ENCODE peak calls at places on chromosomes 5 and 9, in four cellular contexts. One of them, this sample, is unnamed. For H3K4me1, the result is how much of the 10 kb centered on the place peaks cover.

GRCh38 chr9:77648458-77649108 is 461 bp upstream of the GNA14 start:
- DNase-seq in right lobe of liver: peak
- DNase-seq in IMR-90: no peak
- DNase-seq in heart left ventricle: peak
- DNase-seq in this sample: peak

GRCh38 chr5:38113456-38113855 is 144.9 kb upstream of the EGFLAM start:
- DNase-seq in right lobe of liver: no peak
- DNase-seq in heart left ventricle: no peak
- DNase-seq in IMR-90: no peak
- DNase-seq in this sample: no peak

GRCh38 chr9:112241491-112241890 is 66.4 kb upstream of the SUSD1 start:
- DNase-seq in heart left ventricle: no peak
- DNase-seq in right lobe of liver: no peak
- DNase-seq in IMR-90: peak
- DNase-seq in this sample: no peak

GRCh38 chr5:100157066-100157465 is 378.1 kb upstream of the FAM174A start:
- DNase-seq in IMR-90: no peak
- DNase-seq in heart left ventricle: no peak
- DNase-seq in right lobe of liver: no peak
- DNase-seq in this sample: no peak

GRCh38 chr9:93126825-93127368 is 7.2 kb downstream of the NINJ1 start:
- DNase-seq in right lobe of liver: peak
- DNase-seq in heart left ventricle: no peak
- DNase-seq in IMR-90: no peak
- DNase-seq in this sample: peak

GRCh38 chr9:129930743-129931142 is 95.5 kb downstream of the USP20 start:
- DNase-seq in right lobe of liver: no peak
- DNase-seq in IMR-90: no peak
- DNase-seq in heart left ventricle: no peak
- DNase-seq in this sample: no peak

GRCh38 chr5:38598994-38599611 is 42.7 kb upstream of the LIFR start:
- DNase-seq in right lobe of liver: no peak
- DNase-seq in IMR-90: peak
- DNase-seq in heart left ventricle: no peak
- DNase-seq in this sample: no peak

GRCh38 chr5:20555034-20555433 is 567.0 kb upstream of the CDH18 start:
- DNase-seq in heart left ventricle: no peak
- DNase-seq in IMR-90: no peak
- DNase-seq in right lobe of liver: no peak
- DNase-seq in this sample: no peak

GRCh38 chr9:125655074-125655633 is 51.9 kb downstream of the MAPKAP1 start:
- DNase-seq in right lobe of liver: no peak
- DNase-seq in heart left ventricle: no peak
- DNase-seq in IMR-90: no peak
- DNase-seq in this sample: no peak

GRCh38 chr5:122972877-122973276 is 63.6 kb downstream of the PPIC start:
- DNase-seq in right lobe of liver: no peak
- DNase-seq in heart left ventricle: no peak
- DNase-seq in IMR-90: peak
- DNase-seq in this sample: no peak

GRCh38 chr9:121651295-121652036 is at the start of gene DAB2IP:
- DNase-seq in right lobe of liver: peak
- DNase-seq in heart left ventricle: peak
- DNase-seq in IMR-90: peak
- DNase-seq in this sample: peak

GRCh38 chr9:100104314-100104713 is 5.3 kb downstream of the INVS start:
- DNase-seq in heart left ventricle: no peak
- DNase-seq in IMR-90: peak
- DNase-seq in right lobe of liver: no peak
- DNase-seq in this sample: no peak

GRCh38 chr9:2336055-2336454 is 285.5 kb upstream of the VLDLR start:
- DNase-seq in right lobe of liver: no peak
- DNase-seq in heart left ventricle: no peak
- DNase-seq in IMR-90: peak
- DNase-seq in this sample: no peak

GRCh38 chr5:116585227-116585626 is 10.6 kb upstream of the SEMA6A start:
- DNase-seq in heart left ventricle: no peak
- DNase-seq in IMR-90: no peak
- DNase-seq in right lobe of liver: no peak
- DNase-seq in this sample: no peak

GRCh38 chr5:93512799-93513198 is 68.2 kb downstream of the NR2F1-AS1 start:
- DNase-seq in heart left ventricle: no peak
- DNase-seq in right lobe of liver: no peak
- DNase-seq in IMR-90: peak
- DNase-seq in this sample: no peak

GRCh38 chr5:169956756-169957155 is 23.5 kb downstream of the INSYN2B start:
- DNase-seq in right lobe of liver: no peak
- DNase-seq in IMR-90: peak
- DNase-seq in heart left ventricle: no peak
- DNase-seq in this sample: no peak

GRCh38 chr5:116428966-116429365 is 145.7 kb downstream of the SEMA6A start:
- DNase-seq in heart left ventricle: no peak
- DNase-seq in right lobe of liver: no peak
- DNase-seq in IMR-90: no peak
- DNase-seq in this sample: no peak

GRCh38 chr9:6822696-6823095 is 64.9 kb downstream of the KDM4C start:
- DNase-seq in heart left ventricle: no peak
- DNase-seq in IMR-90: no peak
- DNase-seq in right lobe of liver: no peak
- DNase-seq in this sample: no peak

GRCh38 chr5:123997354-123998215 is 485.6 kb downstream of the CSNK1G3 start:
- DNase-seq in right lobe of liver: no peak
- DNase-seq in heart left ventricle: no peak
- DNase-seq in IMR-90: peak
- DNase-seq in this sample: no peak

GRCh38 chr9:114551750-114552685 is 35.6 kb upstream of the ATP6V1G1 start:
- DNase-seq in heart left ventricle: peak
- DNase-seq in right lobe of liver: no peak
- DNase-seq in IMR-90: peak
- DNase-seq in this sample: peak

GRCh38 chr9:35905912-35906679 is at the start of gene HRCT1:
- DNase-seq in IMR-90: peak
- DNase-seq in right lobe of liver: peak
- DNase-seq in heart left ventricle: peak
- DNase-seq in this sample: peak

GRCh38 chr5:94900006-94900505 is 281.6 kb downstream of the SLF1 start:
- DNase-seq in heart left ventricle: no peak
- DNase-seq in IMR-90: no peak
- DNase-seq in right lobe of liver: no peak
- DNase-seq in this sample: no peak

GRCh38 chr9:80885894-80886293 is 803.5 kb downstream of the TLE1 start:
- DNase-seq in right lobe of liver: no peak
- DNase-seq in IMR-90: no peak
- DNase-seq in heart left ventricle: peak
- DNase-seq in this sample: no peak

GRCh38 chr5:145237843-145238242 is 597.3 kb downstream of the PRELID2 start:
- DNase-seq in heart left ventricle: no peak
- DNase-seq in IMR-90: peak
- DNase-seq in right lobe of liver: no peak
- DNase-seq in this sample: no peak

GRCh38 chr5:74934949-74935751 is 69.0 kb upstream of the FAM169A start:
- DNase-seq in IMR-90: peak
- DNase-seq in heart left ventricle: no peak
- DNase-seq in right lobe of liver: no peak
- DNase-seq in this sample: no peak

GRCh38 chr5:6495433-6496206 is 47.0 kb downstream of the UBE2QL1 start:
- DNase-seq in heart left ventricle: no peak
- DNase-seq in right lobe of liver: peak
- DNase-seq in IMR-90: no peak
- DNase-seq in this sample: no peak

GRCh38 chr5:119476341-119476740 is 24.0 kb downstream of the HSD17B4 start:
- DNase-seq in IMR-90: no peak
- DNase-seq in heart left ventricle: no peak
- DNase-seq in right lobe of liver: no peak
- DNase-seq in this sample: no peak

GRCh38 chr5:35010676-35011075 is 37.1 kb downstream of the AGXT2 start:
- DNase-seq in heart left ventricle: no peak
- DNase-seq in IMR-90: no peak
- DNase-seq in right lobe of liver: no peak
- DNase-seq in this sample: no peak

GRCh38 chr5:149438711-149439132 is 59.6 kb upstream of the IL17B start:
- DNase-seq in heart left ventricle: no peak
- DNase-seq in IMR-90: peak
- DNase-seq in right lobe of liver: no peak
- DNase-seq in this sample: no peak

GRCh38 chr5:101894985-101895384 is 401.1 kb downstream of the SLCO4C1 start:
- DNase-seq in heart left ventricle: no peak
- DNase-seq in IMR-90: no peak
- DNase-seq in right lobe of liver: no peak
- DNase-seq in this sample: no peak

GRCh38 chr5:101897914-101898313 is 398.2 kb downstream of the SLCO4C1 start:
- DNase-seq in right lobe of liver: no peak
- DNase-seq in heart left ventricle: no peak
- DNase-seq in IMR-90: no peak
- DNase-seq in this sample: no peak
- TF ChIP-seq POLR2A in right lobe of liver: no peak
- TF ChIP-seq POLR2A in heart left ventricle: no peak
- TF ChIP-seq POLR2A in IMR-90: no peak
- TF ChIP-seq POLR2A in this sample: no peak

GRCh38 chr9:23039402-23039801 is 592.8 kb downstream of the DMRTA1 start:
- DNase-seq in right lobe of liver: no peak
- DNase-seq in heart left ventricle: no peak
- DNase-seq in IMR-90: no peak
- DNase-seq in this sample: no peak

GRCh38 chr9:23041466-23041865 is 594.8 kb downstream of the DMRTA1 start:
- DNase-seq in IMR-90: no peak
- DNase-seq in right lobe of liver: no peak
- DNase-seq in heart left ventricle: no peak
- DNase-seq in this sample: no peak

GRCh38 chr9:23050548-23050947 is 603.9 kb downstream of the DMRTA1 start:
- DNase-seq in IMR-90: no peak
- DNase-seq in right lobe of liver: no peak
- DNase-seq in heart left ventricle: no peak
- DNase-seq in this sample: no peak

GRCh38 chr9:23044549-23044948 is 597.9 kb downstream of the DMRTA1 start:
- DNase-seq in heart left ventricle: no peak
- DNase-seq in right lobe of liver: no peak
- DNase-seq in IMR-90: peak
- DNase-seq in this sample: no peak
- H3K27ac ChIP-seq in heart left ventricle: no peak
- H3K27ac ChIP-seq in right lobe of liver: no peak
- H3K27ac ChIP-seq in IMR-90: no peak
- H3K27ac ChIP-seq in this sample: no peak

DNA sequence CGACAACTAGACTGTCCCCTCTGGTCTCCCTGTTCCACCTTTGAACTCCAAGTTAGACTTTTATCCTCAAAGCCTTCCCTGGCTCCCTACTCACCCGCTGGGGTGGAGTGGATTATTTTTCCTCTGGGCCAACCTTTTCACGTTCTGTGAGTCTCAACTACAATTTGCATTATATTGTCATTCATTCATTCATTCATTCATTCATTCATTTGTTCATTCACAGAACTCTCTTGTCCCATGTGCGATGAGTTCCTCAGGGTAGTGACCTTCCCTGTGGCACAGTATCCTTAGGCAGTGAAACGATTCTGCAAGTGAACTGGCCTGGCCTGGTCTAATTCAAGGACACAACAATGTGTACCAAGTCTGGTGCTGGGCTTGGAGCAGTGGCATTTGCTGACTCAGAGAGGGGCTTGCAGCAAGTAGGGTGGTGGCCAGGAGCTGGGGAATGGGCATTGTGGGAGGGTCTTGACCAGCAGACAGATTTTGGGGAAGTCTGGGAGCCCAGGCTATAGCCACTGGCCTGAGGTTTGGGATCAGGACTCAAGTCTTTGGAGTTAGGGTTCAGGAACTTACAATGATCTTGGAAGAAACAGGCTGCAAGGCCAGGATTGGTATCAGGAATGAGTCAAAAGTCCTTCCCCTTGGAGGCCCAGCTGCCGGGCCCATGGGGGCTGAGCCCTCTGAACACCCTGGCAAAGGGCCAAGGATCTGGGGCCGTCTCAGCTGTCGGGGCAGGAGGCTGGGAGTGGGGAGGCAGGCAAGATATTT is 37.2 kb upstream of the COL15A1 start:
- DNase-seq in right lobe of liver: no peak
- DNase-seq in IMR-90: peak
- DNase-seq in heart left ventricle: peak
- DNase-seq in this sample: peak
- H3K4me1 ChIP-seq in right lobe of liver: under half
- H3K4me1 ChIP-seq in IMR-90: under half
- H3K4me1 ChIP-seq in heart left ventricle: under half
- H3K4me1 ChIP-seq in this sample: under half

GRCh38 chr5:1494780-1495524 is 28.8 kb downstream of the LPCAT1 start:
- DNase-seq in right lobe of liver: peak
- DNase-seq in heart left ventricle: no peak
- DNase-seq in IMR-90: no peak
- DNase-seq in this sample: no peak
- TF ChIP-seq POLR2A in right lobe of liver: no peak
- TF ChIP-seq POLR2A in heart left ventricle: no peak
- TF ChIP-seq POLR2A in IMR-90: no peak
- TF ChIP-seq POLR2A in this sample: no peak

DNA sequence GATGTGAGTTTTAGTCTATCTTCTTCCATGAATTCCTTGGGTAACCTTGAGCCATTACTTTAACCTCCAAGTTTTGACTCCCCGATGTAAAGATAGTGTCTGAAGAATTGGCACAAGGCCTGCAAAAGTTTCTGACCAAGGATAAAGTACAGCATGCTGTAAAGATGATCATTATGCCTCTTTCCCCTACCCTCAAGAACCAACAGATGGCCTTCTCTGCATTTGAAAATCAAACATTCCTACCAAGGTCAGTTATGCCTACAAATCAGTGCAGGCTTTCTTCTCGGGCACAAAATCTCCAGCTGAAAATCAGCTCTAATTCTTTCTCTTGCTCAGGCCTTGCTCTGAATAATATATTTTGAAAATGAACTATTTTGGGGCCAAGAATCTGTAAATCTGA is 59.8 kb downstream of the PPP2R2B start:
- DNase-seq in right lobe of liver: no peak
- DNase-seq in heart left ventricle: no peak
- DNase-seq in IMR-90: no peak
- DNase-seq in this sample: no peak
- H3K27ac ChIP-seq in right lobe of liver: no peak
- H3K27ac ChIP-seq in heart left ventricle: no peak
- H3K27ac ChIP-seq in IMR-90: no peak
- H3K27ac ChIP-seq in this sample: no peak

This sample was measured in uterus.